ENCODE peak calls at places on chromosomes 13 and 19, in seven cellular contexts. Q is neuronal stem cell; N is astrocyte of the spinal cord; D is colonic mucosa; X is esophagus squamous epithelium; V is naive thymus-derived CD4-positive, alpha-beta T cell; O is cardiac muscle cell. P is an unnamed sample.

GRCh38 chr13:110400786-110401533 is 93.9 kb downstream of the COL4A2 start:
- DNase-seq in Q (no peak), N (no peak), D (no peak), X (no peak), V (no peak), O (peak; percentile 90), P (no peak)

GRCh38 chr19:15836595-15837398 is 21.3 kb upstream of the OR10H1 start:
- DNase-seq in Q (peak; percentile 87), N (peak; percentile 91), D (peak; percentile 98), X (peak; percentile 91), V (peak; percentile 97), O (peak; percentile 97), P (peak; percentile 99)

GRCh38 chr13:32902898-32903297 is 113.3 kb upstream of the KL start:
- DNase-seq in Q (no peak), N (peak; percentile 49), D (peak; percentile 59), X (no peak), V (no peak), O (peak; percentile 73), P (peak; percentile 86)

GRCh38 chr19:3984908-3985642 is at the start of gene EEF2:
- DNase-seq in Q (peak; percentile 91), N (peak; percentile 87), D (peak; percentile 91), X (peak; percentile 35), V (peak; percentile 89), O (peak; percentile 92), P (peak; percentile 95)

GRCh38 chr13:32045963-32046785 is 14.6 kb downstream of the FRY start:
- DNase-seq in Q (no peak), N (peak; percentile 46), D (peak; percentile 40), X (no peak), V (peak; percentile 54), O (peak; percentile 87), P (no peak)

GRCh38 chr13:20521388-20521787 is 4.3 kb downstream of the CRYL1 start:
- DNase-seq in Q (no peak), N (no peak), D (no peak), X (no peak), V (no peak), O (no peak), P (no peak)

GRCh38 chr19:899363-900301 is 6.3 kb downstream of the RNU6-9 start:
- DNase-seq in Q (no peak), N (no peak), D (no peak), X (no peak), V (no peak), O (no peak), P (no peak)

GRCh38 chr13:85724554-85725432 is 74.4 kb downstream of the SLITRK6 start:
- DNase-seq in Q (no peak), N (no peak), D (no peak), X (no peak), V (no peak), O (no peak), P (no peak)

GRCh38 chr13:45718063-45718462 is 15.9 kb downstream of the CBY2 start:
- DNase-seq in Q (no peak), N (peak; percentile 22), D (no peak), X (no peak), V (no peak), O (peak; percentile 40), P (no peak)

GRCh38 chr13:52128714-52129700 is at the start of gene NEK5:
- DNase-seq in Q (peak; percentile 73), N (peak; percentile 49), D (peak; percentile 73), X (no peak), V (peak; percentile 46), O (peak; percentile 59), P (peak; percentile 74)

GRCh38 chr13:52925775-52926285 is 77.4 kb upstream of the PCDH8 start:
- DNase-seq in Q (no peak), N (no peak), D (no peak), X (no peak), V (no peak), O (no peak), P (no peak)

GRCh38 chr13:67369895-67370660 is 139.9 kb upstream of the PCDH9 start:
- DNase-seq in Q (no peak), N (peak; percentile 97), D (no peak), X (no peak), V (no peak), O (peak; percentile 92), P (no peak)

GRCh38 chr13:105962080-105962479 is 573.4 kb downstream of the EFNB2 start:
- DNase-seq in Q (no peak), N (no peak), D (no peak), X (no peak), V (no peak), O (no peak), P (no peak)

GRCh38 chr13:91659583-91660415 is 261.4 kb downstream of the GPC5 start:
- DNase-seq in Q (no peak), N (no peak), D (no peak), X (no peak), V (no peak), O (no peak), P (no peak)

GRCh38 chr13:64723735-64724134 is 2506.4 kb downstream of the PCDH9 start:
- DNase-seq in Q (no peak), N (peak; percentile 85), D (no peak), X (no peak), V (no peak), O (peak; percentile 93), P (no peak)

GRCh38 chr19:5536337-5536894 is 31.3 kb downstream of the TINCR start:
- DNase-seq in Q (peak; percentile 85), N (peak; percentile 61), D (no peak), X (no peak), V (no peak), O (peak; percentile 69), P (no peak)

GRCh38 chr13:50286376-50286775 is 271.1 kb downstream of the KCNRG start:
- DNase-seq in Q (no peak), N (no peak), D (no peak), X (no peak), V (no peak), O (no peak), P (no peak)

GRCh38 chr13:45300190-45300985 is 40.6 kb downstream of the TPT1 start:
- DNase-seq in Q (no peak), N (no peak), D (no peak), X (no peak), V (no peak), O (no peak), P (no peak)

GRCh38 chr19:4707956-4708650 is 15.5 kb downstream of the DPP9 start:
- DNase-seq in Q (no peak), N (peak; percentile 68), D (no peak), X (no peak), V (no peak), O (peak; percentile 59), P (no peak)

GRCh38 chr13:66618702-66619101 is 611.4 kb downstream of the PCDH9 start:
- DNase-seq in Q (no peak), N (peak; percentile 55), D (no peak), X (no peak), V (no peak), O (peak; percentile 62), P (no peak)

GRCh38 chr13:29733069-29733700 is 117.2 kb downstream of the UBL3 start:
- DNase-seq in Q (no peak), N (no peak), D (no peak), X (no peak), V (no peak), O (no peak), P (no peak)

GRCh38 chr13:35855531-35856019 is 275.6 kb downstream of the DCLK1 start:
- DNase-seq in Q (peak; percentile 8), N (no peak), D (no peak), X (no peak), V (no peak), O (no peak), P (peak; percentile 78)

GRCh38 chr13:52010890-52011689 is at the start of gene ATP7B:
- DNase-seq in Q (peak; percentile 45), N (peak; percentile 7), D (peak; percentile 41), X (no peak), V (no peak), O (peak; percentile 13), P (peak; percentile 68)

GRCh38 chr19:8592231-8593009 is 15.2 kb upstream of the MYO1F start:
- DNase-seq in Q (peak; percentile 100), N (peak; percentile 98), D (peak; percentile 88), X (peak; percentile 64), V (peak; percentile 96), O (peak; percentile 99), P (peak; percentile 99)

GRCh38 chr19:8022275-8022674 is 16.8 kb upstream of the ELAVL1 start:
- DNase-seq in Q (no peak), N (no peak), D (no peak), X (no peak), V (no peak), O (no peak), P (no peak)

GRCh38 chr19:44050740-44051653 is 839 bp upstream of the ZNF223 start:
- DNase-seq in Q (no peak), N (no peak), D (peak; percentile 58), X (no peak), V (peak; percentile 16), O (peak; percentile 6), P (no peak)

GRCh38 chr13:24921003-24921402 is 157.0 kb downstream of the RNF17 start:
- DNase-seq in Q (no peak), N (no peak), D (no peak), X (no peak), V (no peak), O (no peak), P (no peak)

GRCh38 chr19:14370169-14370998 is 10.9 kb upstream of the ADGRE5 start:
- DNase-seq in Q (no peak), N (no peak), D (no peak), X (no peak), V (peak; percentile 73), O (no peak), P (no peak)
- H3K4me3 ChIP-seq in Q (no peak overlapping the region), N (no peak overlapping the region), D (no peak overlapping the region), X (no peak overlapping the region), V (peak overlapping the region; percentile 75), O (no peak overlapping the region), P (no peak overlapping the region)

DNA sequence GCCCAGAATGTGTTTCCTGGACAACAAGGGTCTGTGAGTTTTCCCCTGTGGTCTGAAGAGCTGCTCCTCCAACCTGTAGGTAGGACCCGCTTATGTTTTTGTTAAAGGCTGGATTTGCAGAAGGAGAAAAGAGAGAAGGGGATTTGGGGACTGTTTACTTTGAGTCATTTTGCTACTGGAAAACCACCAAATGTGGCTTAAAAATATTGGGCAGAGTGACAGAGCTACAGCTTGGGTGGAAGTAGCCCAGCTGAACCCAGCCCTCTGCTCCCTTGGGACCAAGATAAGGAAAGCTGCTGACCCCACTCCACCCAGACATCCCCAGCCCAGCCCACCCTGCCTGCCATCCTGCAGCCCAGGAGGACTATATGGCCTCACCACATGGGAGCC is 40.0 kb downstream of the TNFRSF19 start:
- DNase-seq in Q (no peak), N (peak; percentile 62), D (no peak), X (no peak), V (no peak), O (no peak), P (no peak)
- H3K4me3 ChIP-seq in Q (no peak overlapping the region), N (no peak overlapping the region), D (no peak overlapping the region), X (no peak overlapping the region), V (no peak overlapping the region), O (no peak overlapping the region), P (peak overlapping the region; percentile 20)

DNA sequence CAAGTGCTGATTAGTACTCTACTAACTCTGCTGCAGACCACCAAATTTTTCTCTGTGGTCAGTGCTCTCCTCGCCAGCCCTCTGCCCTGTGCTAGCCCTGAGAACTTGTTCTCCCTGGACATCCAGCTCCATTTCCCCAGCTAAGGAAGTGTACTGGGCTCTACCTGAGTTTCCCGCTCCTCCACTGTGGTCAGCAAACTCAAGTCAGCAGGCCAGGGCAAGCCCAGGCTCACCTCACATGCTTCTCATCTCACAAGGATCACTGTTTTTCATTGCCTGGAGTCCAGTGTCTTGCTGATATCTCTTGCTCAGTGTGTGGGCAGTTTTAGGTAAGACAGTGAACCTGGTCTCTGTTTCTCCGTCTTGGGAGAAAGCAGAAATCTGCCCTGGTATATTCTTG is 201.4 kb downstream of the FOXO1 start:
- DNase-seq in Q (no peak), N (no peak), D (no peak), X (no peak), V (no peak), O (no peak), P (no peak)
- H3K4me3 ChIP-seq in Q (no peak overlapping the region), N (no peak overlapping the region), D (no peak overlapping the region), X (no peak overlapping the region), V (no peak overlapping the region), O (no peak overlapping the region), P (no peak overlapping the region)

GRCh38 chr19:55454787-55455243 is 6.6 kb downstream of the ISOC2 start:
- DNase-seq in Q (no peak), N (no peak), D (no peak), X (no peak), V (peak; percentile 43), O (peak; percentile 46), P (no peak)
- H3K4me3 ChIP-seq in Q (no peak overlapping the region), N (no peak overlapping the region), D (no peak overlapping the region), X (no peak overlapping the region), V (no peak overlapping the region), O (no peak overlapping the region), P (no peak overlapping the region)